ENCODE peak calls at places on chromosomes 5 and 9, in five cellular contexts. L is A549; U is OCI-LY7; X is CD4-positive, alpha-beta T cell; T is PC-9. O is an unnamed sample. For H3K9me3, the result is how much of the 10 kb centered on the place peaks cover.

GRCh38 chr9:34579097-34579818 is 10.3 kb downstream of the CNTFR start:
- DNase-seq in T (no peak), X (no peak), L (no peak), U (no peak), O (no peak)

GRCh38 chr5:147887026-147887627 is 8.6 kb downstream of the SCGB3A2 start:
- DNase-seq in T (peak), L (peak), X (no peak), U (peak), O (no peak)

GRCh38 chr9:38047301-38048251 is 21.5 kb downstream of the SHB start:
- DNase-seq in L (peak), U (no peak), X (no peak), T (peak), O (peak)

GRCh38 chr5:80191991-80192398 is 63.9 kb downstream of the SERINC5 start:
- DNase-seq in L (no peak), X (peak), U (peak), T (no peak), O (no peak)

GRCh38 chr5:74252033-74252430 is 388.5 kb downstream of the ENC1 start:
- DNase-seq in T (no peak), L (no peak), X (no peak), U (no peak), O (no peak)

GRCh38 chr9:113807173-113808061 is 68.7 kb upstream of the ZNF618 start:
- DNase-seq in T (peak), X (no peak), U (peak), L (peak), O (no peak)

GRCh38 chr9:125805057-125805456 is 57.9 kb downstream of the PBX3 start:
- DNase-seq in U (no peak), T (no peak), X (no peak), L (no peak), O (no peak)

GRCh38 chr5:39373797-39374196 is 9.5 kb upstream of the C9 start:
- DNase-seq in L (no peak), T (no peak), U (no peak), X (no peak), O (no peak)

GRCh38 chr5:103919526-103919925 is 356.9 kb upstream of the NUDT12 start:
- DNase-seq in T (no peak), L (no peak), X (no peak), U (no peak), O (no peak)

GRCh38 chr5:103910002-103910401 is 347.4 kb upstream of the NUDT12 start:
- DNase-seq in L (no peak), X (no peak), T (no peak), U (no peak), O (no peak)

GRCh38 chr5:103918668-103919367 is 356.2 kb upstream of the NUDT12 start:
- DNase-seq in X (no peak), U (no peak), L (no peak), T (no peak), O (no peak)

DNA sequence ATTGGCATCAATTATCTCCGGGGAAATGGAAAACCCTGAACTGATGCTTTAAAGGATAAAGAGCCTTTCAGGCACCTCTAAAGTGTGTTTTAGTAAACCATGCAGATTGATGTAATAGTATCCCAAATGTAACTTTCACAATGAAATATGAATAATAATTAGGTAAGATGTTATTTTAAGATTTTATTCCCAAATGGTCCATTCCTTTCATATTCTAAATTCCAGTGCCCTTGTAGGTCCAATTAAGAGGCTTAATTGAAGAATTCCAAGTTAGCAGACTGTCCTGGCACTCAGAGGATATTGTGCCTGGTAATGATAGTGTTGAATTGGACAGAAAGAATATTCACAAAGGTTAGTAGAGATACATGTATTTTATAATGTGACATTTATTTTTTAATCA is 352.5 kb upstream of the NUDT12 start:
- DNase-seq in T (no peak), U (no peak), L (no peak), X (no peak), O (no peak)
- H3K9me3 ChIP-seq in T (under half), U (under half), L (under half), X (under half), O (under half)

GRCh38 chr9:11158063-11158462 is 545.3 kb upstream of the PTPRD start:
- DNase-seq in X (no peak), T (no peak), L (no peak), U (no peak), O (no peak)
- H3K9me3 ChIP-seq in X (under half), T (under half), L (under half), U (under half), O (under half)

DNA sequence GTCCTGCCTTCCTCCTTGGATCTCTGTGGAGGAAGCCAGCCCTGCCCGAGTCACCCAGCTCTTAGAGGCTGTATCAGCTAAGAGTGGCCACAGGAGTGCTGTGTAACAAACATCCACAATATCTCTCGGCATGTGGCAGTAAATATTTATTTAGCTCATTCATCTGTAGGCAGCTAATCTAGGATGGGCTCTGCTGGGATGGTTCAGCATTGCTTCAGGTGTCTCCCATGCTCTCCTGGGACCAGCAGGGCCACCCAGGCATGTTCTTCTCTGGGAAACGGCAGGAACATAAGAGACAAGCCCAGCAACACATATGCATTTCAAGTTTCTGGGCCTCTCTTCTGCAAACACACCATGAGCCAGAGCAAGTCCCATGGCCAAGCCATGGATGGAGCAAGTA is 56.1 kb downstream of the HRH2 start:
- DNase-seq in T (no peak), L (no peak), X (no peak), U (no peak), O (no peak)
- H3K9me3 ChIP-seq in T (under half), L (under half), X (under half), U (under half), O (under half)

GRCh38 chr5:178983728-178984127 is 11.4 kb downstream of the GRM6 start:
- DNase-seq in U (no peak), L (no peak), T (no peak), X (no peak), O (no peak)

GRCh38 chr5:178986326-178986960 is 8.7 kb downstream of the GRM6 start:
- DNase-seq in T (no peak), L (no peak), U (no peak), X (no peak), O (no peak)

GRCh38 chr5:178981381-178981780 is 13.7 kb downstream of the GRM6 start:
- DNase-seq in L (no peak), T (no peak), U (no peak), X (no peak), O (no peak)

GRCh38 chr5:178982941-178983340 is 12.2 kb downstream of the GRM6 start:
- DNase-seq in T (no peak), U (no peak), X (no peak), L (no peak), O (no peak)

GRCh38 chr5:178984145-178985072 is 10.7 kb downstream of the GRM6 start:
- DNase-seq in L (no peak), X (no peak), T (no peak), U (no peak), O (no peak)
- H3K9me3 ChIP-seq in L (under half), X (under half), T (under half), U (under half), O (under half)

DNA sequence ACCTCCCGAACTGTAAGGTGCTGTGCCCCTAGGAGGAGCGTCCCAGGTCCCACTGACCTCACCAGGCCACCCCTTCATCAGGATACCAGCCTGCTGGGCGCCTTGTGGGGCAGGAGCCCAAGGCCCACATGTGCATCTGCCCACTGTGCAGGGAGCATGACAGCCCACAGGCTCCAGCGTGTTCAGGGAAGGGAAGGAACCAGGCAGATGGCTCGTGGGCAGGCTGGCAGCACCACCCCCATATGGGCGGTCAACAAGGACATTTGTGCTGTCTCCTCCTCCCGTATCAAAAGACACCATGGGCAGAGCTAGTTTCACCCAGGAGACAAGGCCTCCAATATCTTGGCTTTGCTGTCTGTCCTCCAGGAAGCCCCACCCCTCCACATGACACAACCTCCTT is 85.5 kb upstream of the PPP1R26 start:
- DNase-seq in X (no peak), U (no peak), L (no peak), T (no peak), O (no peak)
- H3K9me3 ChIP-seq in X (under half), U (under half), L (under half), T (under half), O (under half)

DNA sequence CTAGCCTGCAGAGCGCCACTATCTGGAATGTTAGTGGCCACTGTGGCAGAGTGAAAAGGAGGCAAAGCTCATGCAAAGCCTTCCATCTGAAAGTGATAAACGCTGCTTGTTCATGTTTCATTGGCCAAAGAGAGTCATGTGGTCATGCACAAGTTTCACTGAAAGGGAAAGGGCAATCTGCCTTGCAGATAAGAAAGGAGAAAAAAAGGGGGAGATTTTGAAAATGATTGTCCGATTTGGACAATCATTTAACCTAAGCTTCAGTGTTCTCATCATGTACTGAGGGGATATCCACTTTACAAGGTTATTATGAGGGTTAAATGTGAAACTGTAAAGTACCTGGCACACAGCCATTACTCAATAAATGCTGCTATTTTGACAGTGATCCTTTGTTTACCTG is 9.1 kb upstream of the MOB3B start:
- DNase-seq in X (no peak), U (no peak), L (no peak), T (no peak), O (no peak)
- H3K9me3 ChIP-seq in X (under half), U (under half), L (under half), T (under half), O (under half)

GRCh38 chr5:162657076-162657475 is 589.5 kb downstream of the GABRG2 start:
- DNase-seq in X (no peak), T (no peak), U (no peak), L (no peak), O (no peak)

DNA sequence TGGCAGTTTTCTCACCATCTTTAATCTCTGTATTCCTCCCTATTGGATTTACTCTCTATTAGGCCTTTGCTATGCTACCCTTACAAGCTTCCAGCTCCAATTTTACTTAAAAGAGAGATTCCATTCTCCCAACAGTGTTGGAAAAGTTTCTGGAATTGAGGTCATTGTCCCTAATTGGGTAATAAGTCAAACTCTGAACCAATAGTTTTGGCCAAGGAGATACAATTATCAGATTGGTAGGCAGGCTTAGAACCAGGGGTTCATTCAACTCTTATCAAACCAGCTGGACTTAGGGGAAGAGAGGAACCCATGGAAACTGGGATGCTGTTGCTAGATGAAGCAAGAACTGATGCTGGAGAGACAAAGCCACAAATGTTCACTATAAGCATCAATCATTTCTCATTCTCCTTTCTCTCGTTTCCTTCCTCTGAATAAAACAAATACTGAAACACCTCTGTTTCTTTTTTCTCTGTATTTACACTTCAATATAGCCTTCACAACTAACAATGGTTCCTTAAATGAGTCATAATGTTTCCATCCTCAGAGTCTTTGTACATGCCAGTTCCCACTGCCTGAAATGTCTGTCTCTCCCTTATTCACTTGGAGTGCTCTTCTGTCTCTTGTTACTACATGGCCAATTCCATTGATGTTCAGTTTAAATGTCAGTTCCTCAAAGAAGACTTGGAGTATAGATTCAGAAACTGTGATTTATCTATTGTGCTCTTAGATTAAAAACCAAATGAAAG is 587.3 kb downstream of the GABRG2 start:
- DNase-seq in X (no peak), T (no peak), L (no peak), U (no peak), O (no peak)
- H3K9me3 ChIP-seq in X (under half), T (under half), L (under half), U (under half), O (under half)

GRCh38 chr9:105864248-105864898 is 170.0 kb downstream of the TMEM38B start:
- DNase-seq in L (no peak), T (no peak), X (no peak), U (no peak), O (no peak)
- H3K9me3 ChIP-seq in L (under half), T (under half), X (under half), U (under half), O (under half)

GRCh38 chr5:3217114-3217513 is 378.5 kb upstream of the IRX1 start:
- DNase-seq in T (no peak), U (no peak), L (no peak), X (no peak), O (no peak)
- H3K9me3 ChIP-seq in T (under half), U (under half), L (under half), X (under half), O (under half)

GRCh38 chr9:2307480-2307879 is 292.3 kb downstream of the SMARCA2 start:
- DNase-seq in U (no peak), X (no peak), L (no peak), T (no peak), O (no peak)
- H3K9me3 ChIP-seq in U (under half), X (under half), L (under half), T (under half), O (under half)

O was measured in right lobe of liver.